ENCODE peak calls at places on chromosomes 16 and 17, in ten cellular contexts. E, H, F, P, D, O, G, M, B and A are unnamed samples.

GRCh38 chr17:59357219-59357699 is 25.8 kb downstream of the YPEL2 start:
- DNase-seq in E (no peak), H (no peak), O (no peak), P (no peak), F (no peak), B (no peak), G (peak), M (no peak), D (no peak), A (no peak)

GRCh38 chr17:72421128-72422092 is 300.6 kb downstream of the SOX9 start:
- DNase-seq in E (peak), O (peak), M (peak), P (peak), D (no peak), G (peak), B (no peak), F (no peak), H (no peak), A (no peak)

GRCh38 chr17:56838687-56839086 is 4.7 kb downstream of the DGKE start:
- DNase-seq in O (no peak), H (no peak), E (no peak), M (no peak), G (no peak), D (no peak), B (no peak), P (no peak), F (no peak), A (no peak)

GRCh38 chr17:21171309-21171922 is 42.5 kb downstream of the TMEM11 start:
- DNase-seq in E (no peak), M (no peak), F (no peak), P (no peak), D (no peak), B (no peak), O (no peak), H (no peak), G (no peak), A (no peak)

GRCh38 chr17:33142703-33143299 is 150.3 kb downstream of the ASIC2 start:
- DNase-seq in M (no peak), O (no peak), F (no peak), D (peak), B (no peak), P (peak), H (no peak), E (no peak), G (peak), A (peak)

GRCh38 chr17:45740553-45741330 is 43.4 kb upstream of the CRHR1 start:
- DNase-seq in D (peak), G (peak), E (no peak), P (peak), F (no peak), B (no peak), M (peak), O (peak), H (no peak), A (peak)

GRCh38 chr17:66675991-66676371 is 158.9 kb upstream of the CACNG5 start:
- DNase-seq in H (no peak), P (no peak), B (no peak), G (no peak), O (no peak), M (peak), D (no peak), F (no peak), E (no peak), A (no peak)

GRCh38 chr17:19750020-19750572 is 2.0 kb upstream of the ALDH3A1 start:
- DNase-seq in B (no peak), D (no peak), E (no peak), H (no peak), G (no peak), P (no peak), M (no peak), O (no peak), F (no peak), A (no peak)

GRCh38 chr17:41678907-41679739 is 9.6 kb upstream of the EIF1 start:
- DNase-seq in M (no peak), D (no peak), P (peak), F (peak), G (peak), H (no peak), O (peak), E (no peak), B (no peak), A (no peak)

GRCh38 chr17:81391268-81391963 is 3.8 kb upstream of the BAHCC1 start:
- DNase-seq in O (no peak), M (no peak), D (no peak), E (no peak), P (no peak), H (no peak), F (no peak), G (no peak), B (no peak), A (no peak)

GRCh38 chr17:32283745-32284207 is 18.1 kb downstream of the RHBDL3 start:
- DNase-seq in E (no peak), H (no peak), B (no peak), O (peak), F (no peak), D (peak), G (peak), M (no peak), P (peak), A (no peak)

GRCh38 chr17:59437766-59438165 is 106.3 kb downstream of the YPEL2 start:
- DNase-seq in H (no peak), D (peak), G (no peak), O (no peak), E (no peak), P (no peak), B (no peak), M (no peak), F (no peak), A (no peak)

GRCh38 chr17:65785109-65785508 is 223.7 kb upstream of the AXIN2 start:
- DNase-seq in P (peak), D (no peak), H (no peak), M (no peak), G (peak), E (peak), F (no peak), B (no peak), O (peak), A (no peak)

GRCh38 chr17:80859004-80859941 is 132.4 kb upstream of the CHMP6 start:
- DNase-seq in P (peak), D (no peak), G (peak), B (peak), E (peak), F (no peak), H (no peak), O (peak), M (peak), A (no peak)

GRCh38 chr16:29664133-29664912 is 1.3 kb downstream of the SPN start:
- DNase-seq in E (no peak), D (no peak), P (no peak), B (no peak), O (no peak), H (no peak), G (no peak), F (peak), M (no peak), A (peak)

GRCh38 chr16:47060596-47060995 is 83.1 kb downstream of the NETO2 start:
- DNase-seq in B (no peak), M (no peak), G (no peak), F (no peak), P (no peak), D (no peak), E (no peak), O (no peak), H (no peak), A (no peak)

GRCh38 chr16:5215911-5216310 is 118.3 kb upstream of the EEF2KMT start:
- DNase-seq in P (no peak), M (no peak), H (no peak), D (no peak), F (no peak), B (no peak), E (no peak), G (no peak), O (no peak), A (no peak)
- TF ChIP-seq CTCF in P (no peak), M (no peak), H (no peak), D (no peak), F (no peak), B (no peak), E (no peak), G (no peak), O (no peak), A (no peak)

GRCh38 chr16:75801307-75801706 is 75.0 kb upstream of the CPHXL start:
- DNase-seq in B (no peak), E (no peak), O (no peak), D (no peak), G (no peak), H (no peak), F (no peak), M (no peak), P (peak), A (no peak)
- TF ChIP-seq CTCF in B (no peak), E (no peak), O (peak), D (no peak), G (no peak), H (no peak), F (no peak), M (no peak), P (no peak), A (peak)

DNA sequence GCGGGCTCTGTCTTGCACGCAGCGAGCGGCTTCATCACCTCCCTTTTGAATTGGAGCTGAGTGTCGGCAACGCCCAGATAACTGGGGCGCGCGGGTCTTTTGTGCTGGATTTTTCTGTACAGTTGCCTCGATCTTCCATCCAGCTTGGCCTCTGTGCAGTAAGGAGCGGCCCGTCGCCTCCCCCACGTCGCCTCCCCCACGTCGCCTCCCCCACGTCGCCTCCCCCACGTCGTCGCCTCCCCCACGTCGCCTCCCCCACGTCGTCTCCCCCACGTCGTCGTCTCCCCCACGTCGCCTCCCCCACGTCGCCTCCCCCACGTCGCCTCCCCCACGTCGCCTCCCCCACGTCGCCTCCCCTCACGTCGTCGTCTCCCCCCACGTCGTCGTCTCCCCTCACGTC is 15.7 kb upstream of the PRR35 start:
- DNase-seq in P (no peak), H (no peak), M (no peak), F (no peak), E (no peak), O (no peak), G (no peak), B (no peak), D (no peak), A (no peak)
- TF ChIP-seq CTCF in P (no peak), H (no peak), M (no peak), F (no peak), E (no peak), O (no peak), G (no peak), B (no peak), D (no peak), A (no peak)

DNA sequence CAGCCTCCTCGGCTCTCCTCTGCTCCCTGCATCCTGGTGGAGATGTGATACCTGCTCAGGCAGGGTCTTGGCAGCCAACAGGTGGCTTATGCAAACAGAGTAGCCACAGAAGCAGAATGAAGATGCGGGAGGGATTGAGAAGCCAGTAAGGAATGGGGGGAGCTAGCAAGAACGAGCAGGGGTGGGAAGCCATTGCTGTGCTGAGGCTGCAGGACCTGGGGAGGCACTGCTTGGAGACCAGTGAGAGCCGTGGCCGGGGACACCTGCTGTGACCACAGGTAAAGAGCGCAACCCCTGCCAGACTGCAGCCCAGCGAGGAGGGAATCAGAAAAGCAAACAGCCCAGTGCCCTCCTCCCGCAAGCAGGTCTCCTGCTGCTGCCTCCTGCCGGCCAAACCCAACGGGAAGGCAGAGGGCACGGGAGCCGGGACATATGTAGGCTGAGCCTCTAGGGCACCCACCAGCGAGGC is 14.7 kb downstream of the AIPL1 start:
- DNase-seq in O (no peak), D (no peak), E (no peak), B (no peak), F (no peak), G (no peak), H (no peak), M (no peak), P (no peak), A (peak)
- TF ChIP-seq CTCF in O (peak), D (no peak), E (peak), B (peak), F (no peak), G (peak), H (no peak), M (no peak), P (peak), A (peak)

GRCh38 chr16:5615868-5616642 is 518.5 kb upstream of the EEF2KMT start:
- DNase-seq in G (no peak), P (no peak), E (no peak), O (peak), B (peak), M (no peak), F (no peak), D (no peak), H (no peak), A (peak)
- TF ChIP-seq CTCF in G (no peak), P (no peak), E (no peak), O (peak), B (peak), M (peak), F (peak), D (no peak), H (no peak), A (peak)

GRCh38 chr16:68737730-68738590 is 868 bp downstream of the CDH1 start:
- DNase-seq in F (no peak), O (no peak), D (no peak), B (no peak), E (no peak), H (no peak), P (peak), G (no peak), M (no peak), A (no peak)
- TF ChIP-seq CTCF in F (no peak), O (no peak), D (no peak), B (no peak), E (no peak), H (no peak), P (peak), G (no peak), M (no peak), A (no peak)

GRCh38 chr16:57196276-57196675 is 10.1 kb downstream of the RSPRY1 start:
- DNase-seq in P (no peak), F (no peak), M (no peak), H (no peak), O (no peak), D (no peak), G (peak), E (no peak), B (no peak), A (no peak)
- TF ChIP-seq CTCF in P (no peak), F (no peak), M (no peak), H (no peak), O (no peak), D (no peak), G (no peak), E (no peak), B (no peak), A (no peak)

GRCh38 chr17:71085238-71086033 is 916.1 kb downstream of the KCNJ2 start:
- DNase-seq in B (no peak), M (no peak), E (no peak), H (no peak), P (peak), F (no peak), O (no peak), G (no peak), D (no peak), A (peak)
- TF ChIP-seq CTCF in B (no peak), M (no peak), E (peak), H (no peak), P (peak), F (no peak), O (peak), G (no peak), D (no peak), A (peak)

GRCh38 chr17:49229805-49230600 is 584 bp downstream of the PHOSPHO1 start:
- DNase-seq in P (no peak), O (no peak), G (no peak), H (no peak), B (no peak), F (no peak), M (no peak), D (no peak), E (no peak), A (no peak)
- TF ChIP-seq CTCF in P (no peak), O (no peak), G (no peak), H (no peak), B (no peak), F (no peak), M (no peak), D (no peak), E (no peak), A (no peak)